ENCODE peak calls at places on chromosomes 6 and 20, in eight cellular contexts. D, F, N, M, E, S, X and L are unnamed samples.

GRCh38 chr6:11207199-11207968 is 25.1 kb downstream of the NEDD9 start:
- DNase-seq in N (peak), F (peak), M (no peak), X (peak), S (peak), D (peak), E (no peak), L (no peak)

GRCh38 chr20:36523341-36523740 is 18.0 kb upstream of the MYL9 start:
- DNase-seq in D (no peak), M (no peak), E (no peak), F (no peak), N (no peak), S (no peak), X (no peak), L (no peak)

GRCh38 chr20:51470907-51471411 is 71.6 kb downstream of the NFATC2 start:
- DNase-seq in S (no peak), M (no peak), D (no peak), F (no peak), X (no peak), N (no peak), E (no peak), L (no peak)

GRCh38 chr20:31681769-31682168 is 40.9 kb downstream of the BCL2L1 start:
- DNase-seq in N (no peak), X (no peak), E (no peak), D (no peak), M (no peak), S (no peak), F (no peak), L (no peak)

GRCh38 chr20:60036346-60037119 is 78.3 kb downstream of the CDH26 start:
- DNase-seq in F (no peak), X (no peak), M (no peak), E (no peak), D (no peak), S (no peak), N (no peak), L (no peak)

GRCh38 chr6:100460650-100461204 is 4.0 kb downstream of the SIM1 start:
- DNase-seq in E (no peak), D (no peak), F (no peak), N (no peak), M (no peak), S (no peak), X (no peak), L (no peak)

GRCh38 chr6:39530201-39530759 is 194.9 kb downstream of the KIF6 start:
- DNase-seq in D (no peak), S (no peak), N (no peak), X (no peak), E (peak), M (no peak), F (no peak), L (no peak)

GRCh38 chr6:35425284-35425683 is 26.9 kb upstream of the FANCE start:
- DNase-seq in D (no peak), N (no peak), F (no peak), M (no peak), X (peak), E (no peak), S (no peak), L (no peak)

GRCh38 chr20:37640600-37641561 is 52.9 kb upstream of the CTNNBL1 start:
- DNase-seq in E (no peak), N (no peak), M (no peak), S (no peak), F (no peak), X (no peak), D (no peak), L (no peak)

GRCh38 chr6:156557269-156557885 is 219.8 kb upstream of the ARID1B start:
- DNase-seq in F (no peak), S (peak), E (no peak), X (no peak), N (no peak), M (peak), D (no peak), L (peak)

GRCh38 chr6:88708197-88708744 is 255.1 kb downstream of the RNGTT start:
- DNase-seq in S (peak), E (no peak), D (no peak), F (no peak), M (no peak), X (no peak), N (peak), L (no peak)

GRCh38 chr6:126620747-126621146 is 280.8 kb downstream of the CENPW start:
- DNase-seq in E (no peak), M (no peak), S (no peak), N (no peak), D (no peak), X (no peak), F (no peak), L (no peak)

GRCh38 chr20:45649312-45649863 is 18.3 kb upstream of the WFDC9 start:
- DNase-seq in M (no peak), X (no peak), D (no peak), S (no peak), F (no peak), E (no peak), N (no peak), L (no peak)

GRCh38 chr6:56329296-56330050 is 82.1 kb upstream of the COL21A1 start:
- DNase-seq in F (no peak), M (no peak), S (no peak), D (no peak), E (no peak), X (no peak), N (no peak), L (no peak)

GRCh38 chr6:34531580-34532201 is 24.4 kb downstream of the SPDEF start:
- DNase-seq in D (peak), S (no peak), M (peak), X (peak), E (peak), F (no peak), N (no peak), L (peak)

GRCh38 chr20:33064572-33065287 is 11.0 kb downstream of the BPIFB3 start:
- DNase-seq in E (no peak), M (no peak), N (peak), D (no peak), F (no peak), S (no peak), X (no peak), L (no peak)

GRCh38 chr6:127950566-127951141 is 49.8 kb upstream of the THEMIS start:
- DNase-seq in S (no peak), D (no peak), N (no peak), E (no peak), M (no peak), X (no peak), F (no peak), L (no peak)

GRCh38 chr6:158514176-158514575 is 45.7 kb upstream of the TMEM181 start:
- DNase-seq in M (no peak), F (no peak), S (no peak), N (no peak), X (no peak), E (no peak), D (no peak), L (no peak)

GRCh38 chr6:26331809-26332226 is 33.2 kb upstream of the BTN3A2 start:
- DNase-seq in M (no peak), F (no peak), N (no peak), E (no peak), X (no peak), S (no peak), D (no peak), L (no peak)

GRCh38 chr6:123662757-123663156 is 26.0 kb upstream of the TRDN start:
- DNase-seq in F (no peak), M (no peak), E (no peak), D (no peak), S (no peak), X (no peak), N (no peak), L (no peak)

GRCh38 chr6:49626811-49627210 is 9.8 kb downstream of the RHAG start:
- DNase-seq in E (no peak), S (no peak), N (no peak), X (no peak), F (no peak), D (no peak), M (no peak), L (no peak)

GRCh38 chr6:10528170-10528981 is 7.2 kb downstream of the GCNT2 start:
- DNase-seq in E (no peak), F (peak), M (no peak), S (peak), D (peak), X (no peak), N (peak), L (no peak)

GRCh38 chr20:49659096-49659495 is 54.6 kb downstream of the B4GALT5 start:
- DNase-seq in D (no peak), N (no peak), F (no peak), S (no peak), X (no peak), M (no peak), E (no peak), L (no peak)

GRCh38 chr20:33869283-33869682 is 58.1 kb downstream of the CHMP4B start:
- DNase-seq in N (no peak), E (no peak), D (no peak), F (no peak), M (peak), X (no peak), S (no peak), L (no peak)

GRCh38 chr6:43436577-43437282 is 9.4 kb downstream of the ABCC10 start:
- DNase-seq in E (peak), S (peak), D (peak), M (no peak), X (peak), N (peak), F (no peak), L (no peak)

GRCh38 chr20:36855241-36855657 is 20.7 kb upstream of the TLDC2 start:
- DNase-seq in M (no peak), F (no peak), E (no peak), D (no peak), X (no peak), N (no peak), S (no peak), L (no peak)

GRCh38 chr6:118522422-118522821 is 25.7 kb upstream of the PLN start:
- DNase-seq in D (no peak), S (no peak), F (no peak), M (no peak), E (no peak), N (no peak), X (no peak), L (no peak)

GRCh38 chr20:50286609-50287008 is 96.0 kb downstream of the CEBPB start:
- DNase-seq in M (peak), F (peak), N (peak), X (no peak), S (no peak), E (peak), D (peak), L (no peak)

DNA sequence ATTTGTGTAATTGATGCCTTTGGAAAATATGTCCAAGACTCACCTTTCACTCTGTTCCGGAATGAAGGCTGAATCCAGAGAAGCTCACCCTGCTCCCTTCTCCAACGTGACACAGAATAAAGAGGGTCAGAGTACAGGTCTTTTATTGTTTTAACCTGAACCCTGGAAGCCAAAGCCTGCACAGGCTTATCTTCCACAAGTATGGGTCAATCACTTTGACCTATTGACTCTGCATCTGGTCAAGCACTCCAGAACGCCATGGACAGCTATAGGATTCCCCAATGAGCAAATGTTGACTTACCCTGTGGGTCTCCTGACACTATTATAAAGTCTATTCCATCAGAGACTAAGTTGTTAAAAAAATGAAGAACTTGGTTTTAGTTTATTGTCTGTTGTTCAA is 158.4 kb upstream of the MYLIP start:
- DNase-seq in F (no peak), X (no peak), E (no peak), M (no peak), D (no peak), N (no peak), S (peak), L (no peak)
- H3K27ac ChIP-seq in F (no peak), X (no peak), E (no peak), M (no peak), D (no peak), N (no peak), S (no peak), L (no peak)

DNA sequence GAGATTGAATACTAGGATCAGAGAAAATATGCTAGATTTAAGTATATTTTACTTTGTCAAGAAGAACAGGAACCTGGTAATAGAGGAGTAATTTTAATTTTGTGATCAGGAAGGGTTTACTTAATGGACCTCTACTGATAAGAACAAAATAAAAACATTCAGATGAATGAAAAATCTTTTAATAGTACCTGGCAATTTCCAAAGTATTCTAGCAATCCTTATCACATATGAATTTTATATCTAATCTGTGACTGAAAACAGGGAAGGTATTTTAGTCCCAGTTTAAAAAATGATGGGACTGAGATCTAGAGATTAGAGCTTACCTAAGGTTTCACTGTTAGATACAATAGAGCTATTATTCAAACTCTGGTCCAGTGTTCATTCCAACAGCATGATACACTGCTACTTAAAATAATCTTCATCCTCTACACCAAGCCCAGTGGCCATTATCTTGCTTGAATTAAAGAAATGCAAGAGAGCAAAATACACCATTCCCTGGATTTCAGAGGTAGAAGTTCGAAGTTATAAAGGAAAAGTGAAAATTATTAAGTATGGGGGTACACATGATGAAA is 13.5 kb downstream of the SLC17A5 start:
- DNase-seq in X (no peak), E (no peak), S (no peak), F (no peak), D (no peak), N (no peak), M (no peak), L (no peak)
- H3K27ac ChIP-seq in X (no peak), E (no peak), S (no peak), F (no peak), D (no peak), N (no peak), M (no peak), L (no peak)

DNA sequence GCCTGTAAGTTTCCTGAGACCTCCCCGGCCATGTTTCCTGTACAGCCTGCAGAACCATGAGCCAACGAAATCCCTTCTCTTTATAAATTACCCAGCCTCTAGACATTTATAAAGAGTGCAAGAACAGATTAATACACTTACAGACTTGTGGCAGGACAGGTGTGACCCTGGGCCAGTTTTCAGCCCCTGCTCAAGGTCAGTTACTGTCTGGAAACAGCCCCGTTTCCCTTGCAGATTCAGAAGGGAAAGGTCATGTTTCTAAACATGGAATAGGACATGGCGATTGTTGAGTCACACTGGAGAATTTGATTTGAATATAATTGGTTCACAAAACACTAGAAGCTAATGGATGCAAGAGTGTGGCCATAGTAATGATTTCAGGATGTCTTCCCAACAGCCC is 248.8 kb downstream of the DLL1 start:
- DNase-seq in M (no peak), X (no peak), S (no peak), F (no peak), E (no peak), N (no peak), D (no peak), L (no peak)
- H3K27ac ChIP-seq in M (no peak), X (no peak), S (no peak), F (no peak), E (no peak), N (no peak), D (no peak), L (no peak)

GRCh38 chr20:19382371-19382770 is 169.9 kb downstream of the SLC24A3 start:
- DNase-seq in D (no peak), M (no peak), N (no peak), F (no peak), X (no peak), E (no peak), S (no peak), L (no peak)
- H3K27ac ChIP-seq in D (no peak), M (no peak), N (no peak), F (no peak), X (no peak), E (no peak), S (no peak), L (no peak)

GRCh38 chr6:6597682-6598081 is 9.2 kb downstream of the LY86 start:
- DNase-seq in N (no peak), E (no peak), F (no peak), M (no peak), S (no peak), X (no peak), D (no peak), L (no peak)
- H3K27ac ChIP-seq in N (no peak), E (no peak), F (no peak), M (no peak), S (no peak), X (no peak), D (no peak), L (no peak)

DNA sequence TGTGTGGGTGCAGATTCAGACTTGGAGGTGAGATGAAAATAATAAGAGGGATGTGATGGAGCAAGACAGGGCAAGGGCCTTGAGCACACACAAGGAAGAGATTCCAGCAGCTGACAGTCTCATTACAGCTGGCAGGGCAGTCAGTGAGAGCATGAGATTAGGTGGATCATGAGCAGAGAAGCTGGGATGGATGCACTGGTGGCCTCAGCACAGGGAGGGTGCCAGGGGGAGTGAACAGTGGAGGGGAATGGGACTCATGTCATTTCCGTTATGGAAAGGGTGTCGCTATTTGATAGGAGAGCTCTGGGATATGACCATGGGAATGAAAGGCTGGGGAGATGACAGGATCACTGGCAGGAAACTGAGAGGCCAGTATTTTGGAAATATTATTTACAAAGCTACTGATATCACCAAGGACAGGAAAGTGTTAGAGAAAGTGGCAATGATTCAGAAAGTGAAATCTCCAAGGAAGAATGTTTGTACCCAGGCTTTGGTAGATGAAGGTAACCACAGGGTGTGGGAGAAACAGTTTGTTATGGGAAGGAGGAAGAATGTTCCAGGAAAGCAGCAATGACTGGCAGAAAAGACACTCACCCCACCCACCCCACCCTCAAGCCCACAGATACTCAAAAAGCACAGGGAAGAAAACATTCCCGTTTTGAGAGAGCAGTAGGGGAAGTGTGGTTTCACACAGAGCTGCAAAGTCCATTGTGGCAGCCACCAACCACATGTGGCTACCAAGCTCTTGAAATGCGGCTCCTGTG is 214.7 kb upstream of the PROKR2 start:
- DNase-seq in M (no peak), S (no peak), X (no peak), N (no peak), D (no peak), E (peak), F (no peak), L (no peak)
- H3K27ac ChIP-seq in M (no peak), S (no peak), X (no peak), N (no peak), D (peak), E (peak), F (no peak), L (no peak)

DNA sequence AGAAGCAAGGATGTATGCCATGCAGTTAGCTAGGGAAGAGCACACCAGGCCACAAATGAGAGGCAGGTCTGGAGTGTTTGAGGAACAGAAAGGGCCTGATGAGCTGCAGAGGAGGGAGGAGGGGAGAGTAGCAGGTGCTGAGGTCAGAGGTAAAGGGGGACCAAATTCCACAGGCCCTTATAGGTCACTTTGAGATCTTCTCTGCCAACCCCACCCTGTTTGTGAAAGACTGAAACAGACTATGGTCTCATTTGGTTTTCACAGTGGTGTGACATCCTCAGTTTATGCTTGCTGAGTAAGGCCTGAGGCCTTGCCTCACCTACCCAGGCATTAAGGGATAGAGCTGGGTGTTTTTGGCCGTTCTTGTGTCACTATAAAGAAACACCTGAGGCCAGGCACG is 187.7 kb upstream of the MYLIP start:
- DNase-seq in M (no peak), X (no peak), D (no peak), S (no peak), N (no peak), E (no peak), F (no peak), L (no peak)
- H3K27ac ChIP-seq in M (no peak), X (no peak), D (no peak), S (no peak), N (no peak), E (no peak), F (no peak), L (no peak)